ENCODE peak calls at places on chromosomes 6 and 20, in four cellular contexts. B is activated B cell treated with CpG ODN at 0.5 μM for 24 hours; M is GM10248; Y is CD8-positive, alpha-beta T cell. L is an unnamed sample.

GRCh38 chr6:1892716-1893115 is 283.0 kb downstream of the FOXC1 start:
- DNase-seq in B (no peak), M (no peak), Y (no peak), L (no peak)

GRCh38 chr20:385448-385847 is 4.9 kb downstream of the TRIB3 start:
- DNase-seq in B (no peak), M (no peak), Y (no peak), L (no peak)

GRCh38 chr20:57526067-57526884 is 1.3 kb upstream of the CTCFL start:
- DNase-seq in B (no peak), M (no peak), Y (no peak), L (no peak)

GRCh38 chr20:23039885-23040508 is 4.9 kb downstream of the SSTR4 start:
- DNase-seq in B (no peak), M (no peak), Y (no peak), L (no peak)

GRCh38 chr6:157217198-157217893 is 106.0 kb downstream of the TMEM242 start:
- DNase-seq in B (no peak), M (no peak), Y (no peak), L (no peak)

GRCh38 chr20:57390604-57391438 is at the start of gene RBM38:
- DNase-seq in B (peak; percentile 77), M (peak; percentile 95), Y (peak; percentile 64), L (peak; percentile 89)

GRCh38 chr6:29887330-29887818 is 55.0 kb upstream of the HLA-A start:
- DNase-seq in B (peak; percentile 25), M (peak; percentile 33), Y (peak; percentile 9), L (no peak)

GRCh38 chr6:111703723-111704122 is 98.0 kb upstream of the TRAF3IP2 start:
- DNase-seq in B (no peak), M (no peak), Y (no peak), L (no peak)

GRCh38 chr20:50874111-50874757 is 57.0 kb downstream of the ADNP start:
- DNase-seq in B (no peak), M (no peak), Y (no peak), L (no peak)

GRCh38 chr6:109466212-109466923 is 10.8 kb upstream of the MICAL1 start:
- DNase-seq in B (no peak), M (no peak), Y (no peak), L (no peak)

GRCh38 chr6:166058064-166058739 is 109.4 kb downstream of the TBXT start:
- DNase-seq in B (no peak), M (no peak), Y (no peak), L (no peak)

GRCh38 chr6:101666256-101666655 is 272.7 kb downstream of the GRIK2 start:
- DNase-seq in B (no peak), M (no peak), Y (no peak), L (no peak)

GRCh38 chr6:112155900-112156299 is 68.5 kb downstream of the FAM229B start:
- DNase-seq in B (no peak), M (no peak), Y (no peak), L (no peak)

GRCh38 chr6:167047554-167047953 is 48.4 kb downstream of the CEP43 start:
- DNase-seq in B (peak; percentile 36), M (peak; percentile 79), Y (no peak), L (no peak)

GRCh38 chr6:1388927-1389790 is at the start of gene FOXF2:
- DNase-seq in B (no peak), M (no peak), Y (no peak), L (no peak)

GRCh38 chr6:79261666-79262065 is 27.2 kb upstream of the HMGN3 start:
- DNase-seq in B (no peak), M (no peak), Y (no peak), L (no peak)

GRCh38 chr6:56752009-56752408 is 109.3 kb upstream of the DST start:
- DNase-seq in B (no peak), M (no peak), Y (no peak), L (no peak)

GRCh38 chr6:158231551-158232444 is 63.6 kb downstream of the GTF2H5 start:
- DNase-seq in B (peak; percentile 79), M (peak; percentile 92), Y (peak; percentile 61), L (peak; percentile 76)

GRCh38 chr6:44062771-44063560 is 64.3 kb downstream of the MRPL14 start:
- DNase-seq in B (no peak), M (no peak), Y (no peak), L (no peak)

GRCh38 chr20:56299362-56299761 is 50.8 kb downstream of the MC3R start:
- DNase-seq in B (no peak), M (no peak), Y (no peak), L (no peak)

GRCh38 chr20:34680586-34680985 is 3.7 kb upstream of the PIGU start:
- DNase-seq in B (no peak), M (no peak), Y (no peak), L (no peak)

GRCh38 chr6:72363844-72364740 is 257.8 kb upstream of the KCNQ5 start:
- DNase-seq in B (no peak), M (no peak), Y (no peak), L (no peak)

GRCh38 chr6:38020593-38020992 is 201.1 kb downstream of the ZFAND3 start:
- DNase-seq in B (no peak), M (no peak), Y (no peak), L (no peak)

GRCh38 chr20:20366896-20367680 is 816 bp upstream of the INSM1 start:
- DNase-seq in B (no peak), M (no peak), Y (no peak), L (no peak)

GRCh38 chr6:2215342-2215741 is 30.1 kb downstream of the GMDS start:
- DNase-seq in B (no peak), M (no peak), Y (no peak), L (no peak)

GRCh38 chr20:45235995-45236394 is 14.8 kb downstream of the SEMG2 start:
- DNase-seq in B (no peak), M (no peak), Y (no peak), L (no peak)

GRCh38 chr6:89413006-89413400 is 930 bp upstream of the RRAGD start:
- DNase-seq in B (no peak), M (no peak), Y (no peak), L (peak; percentile 27)

GRCh38 chr6:157775376-157775775 is 47.7 kb upstream of the SNX9 start:
- DNase-seq in B (no peak), M (no peak), Y (no peak), L (no peak)

GRCh38 chr6:160137989-160138835 is 16.6 kb downstream of the SLC22A1 start:
- DNase-seq in B (no peak), M (peak; percentile 64), Y (peak; percentile 40), L (peak; percentile 15)

L was measured in NCI-H2171 treated with DMSO at 0.1 percent for 48 hours.